ENCODE peak calls at places on chromosomes 2 and 18, in five cellular contexts. W is HL-60; E is HTR-8/SVneo; A is mucosa of descending colon; B is activated naive CD4-positive, alpha-beta T cell treated with anti-CD3 and anti-CD28 coated beads, Interleukin-2, amount 10 ng/mL, durations not matched to agents 7 days and 5 days. P is an unnamed sample.

GRCh38 chr18:44548291-44549221 is 132.1 kb upstream of the SETBP1 start:
- DNase-seq in W (peak), E (no peak), B (no peak), A (peak), P (no peak)

GRCh38 chr18:11908182-11909080 is at the start of gene MPPE1:
- DNase-seq in B (peak), E (peak), A (peak), W (peak), P (peak)

GRCh38 chr2:111642576-111643327 is 241.2 kb downstream of the ANAPC1 start:
- DNase-seq in W (peak), B (no peak), E (no peak), A (no peak), P (no peak)

GRCh38 chr2:172423120-172423519 is 4.3 kb upstream of the ITGA6 start:
- DNase-seq in W (no peak), E (no peak), B (no peak), A (no peak), P (no peak)

GRCh38 chr2:171081649-171082111 is 79.0 kb downstream of the TLK1 start:
- DNase-seq in W (no peak), A (no peak), B (peak), E (no peak), P (no peak)

GRCh38 chr2:180520206-180520605 is 460.2 kb upstream of the UBE2E3 start:
- DNase-seq in W (no peak), A (no peak), E (no peak), B (peak), P (no peak)

GRCh38 chr2:168025487-168026203 is 221.8 kb downstream of the STK39 start:
- DNase-seq in W (no peak), B (no peak), E (no peak), A (no peak), P (no peak)

GRCh38 chr18:35296079-35296478 is 6.0 kb upstream of the ZSCAN30 start:
- DNase-seq in E (no peak), W (no peak), B (no peak), A (no peak), P (no peak)

GRCh38 chr2:39664898-39665591 is 672 bp upstream of the TMEM178A start:
- DNase-seq in W (no peak), A (no peak), E (no peak), B (no peak), P (no peak)

GRCh38 chr18:64749884-64750283 is 601.0 kb upstream of the LINC00305 start:
- DNase-seq in E (no peak), A (no peak), W (no peak), B (no peak), P (no peak)

P was measured in lung.